ENCODE peak calls at places on chromosomes 7 and 10, in nine cellular contexts. L, A, Q, S, F, G, D, N and O are unnamed samples.
A peak's percentile ranks its signal among the peaks of the same experiment; 100 is the strongest.

GRCh38 chr10:128047337-128047736 is 78.9 kb downstream of the MKI67 start:
- DNase-seq in L (peak; percentile 94), S (no peak), A (peak; percentile 10), D (peak; percentile 66), Q (no peak), N (peak; percentile 92), G (peak; percentile 88), F (peak; percentile 65), O (peak; percentile 93)

GRCh38 chr7:37698271-37698670 is 14.7 kb downstream of the GPR141 start:
- DNase-seq in D (no peak), N (no peak), Q (no peak), G (no peak), S (no peak), L (no peak), F (no peak), A (no peak), O (no peak)

GRCh38 chr10:72322280-72323058 is 32.2 kb downstream of the DNAJB12 start:
- DNase-seq in D (no peak), G (peak; percentile 80), N (no peak), S (no peak), Q (no peak), F (no peak), A (peak; percentile 60), L (no peak), O (peak; percentile 82)

GRCh38 chr7:104969183-104969582 is 44.8 kb upstream of the KMT2E start:
- DNase-seq in D (no peak), Q (no peak), G (no peak), L (no peak), S (no peak), A (no peak), N (no peak), F (no peak), O (no peak)

GRCh38 chr7:19749658-19750057 is 23.8 kb downstream of the TMEM196 start:
- DNase-seq in S (no peak), Q (peak; percentile 4), G (no peak), F (no peak), A (no peak), L (no peak), D (no peak), N (no peak), O (no peak)

GRCh38 chr7:134714791-134715190 is 64.6 kb upstream of the CALD1 start:
- DNase-seq in L (no peak), N (no peak), S (no peak), G (no peak), A (no peak), D (no peak), F (no peak), Q (no peak), O (no peak)

GRCh38 chr10:22682237-22683192 is 31.9 kb downstream of the PIP4K2A start:
- DNase-seq in L (no peak), A (peak; percentile 53), S (no peak), N (peak; percentile 42), D (no peak), F (no peak), Q (peak; percentile 51), G (peak; percentile 15), O (peak; percentile 85)

GRCh38 chr7:158740657-158741293 is 36.2 kb upstream of the NCAPG2 start:
- DNase-seq in N (no peak), A (peak; percentile 80), S (no peak), G (no peak), Q (peak; percentile 91), D (no peak), F (no peak), L (no peak), O (no peak)

GRCh38 chr10:78350286-78350685 is 316.6 kb downstream of the RPS24 start:
- DNase-seq in S (no peak), Q (no peak), A (no peak), G (no peak), D (no peak), N (no peak), L (no peak), F (no peak), O (no peak)

GRCh38 chr7:92830047-92830446 is 6.3 kb downstream of the CDK6 start:
- DNase-seq in A (no peak), S (no peak), Q (no peak), G (no peak), L (no peak), D (no peak), F (no peak), N (no peak), O (no peak)

GRCh38 chr10:93152136-93152535 is 78.4 kb downstream of the CYP26A1 start:
- DNase-seq in L (no peak), G (no peak), Q (peak; percentile 11), A (no peak), S (peak; percentile 83), D (no peak), F (no peak), N (no peak), O (no peak)

GRCh38 chr10:73884017-73884416 is 9.7 kb upstream of the CAMK2G start:
- DNase-seq in Q (no peak), F (no peak), A (no peak), L (no peak), N (no peak), G (no peak), S (no peak), D (no peak), O (no peak)

GRCh38 chr7:14457567-14458453 is 444.7 kb downstream of the DGKB start:
- DNase-seq in G (peak; percentile 83), D (peak; percentile 69), F (peak; percentile 69), N (peak; percentile 67), S (peak; percentile 50), L (no peak), Q (peak; percentile 93), A (peak; percentile 76), O (peak; percentile 59)

GRCh38 chr10:103772096-103772845 is 83.1 kb downstream of the SH3PXD2A start:
- DNase-seq in N (peak; percentile 87), Q (peak; percentile 99), F (peak; percentile 87), S (peak; percentile 94), A (peak; percentile 36), D (peak; percentile 74), G (peak; percentile 62), L (no peak), O (peak; percentile 72)

GRCh38 chr10:106508920-106509319 is 655.6 kb downstream of the SORCS1 start:
- DNase-seq in L (no peak), G (no peak), S (no peak), A (no peak), N (no peak), Q (no peak), F (no peak), D (no peak), O (no peak)

GRCh38 chr7:112272921-112273561 is 66.5 kb downstream of the ZNF277 start:
- DNase-seq in N (peak; percentile 9), F (no peak), D (no peak), L (peak; percentile 56), Q (peak; percentile 9), A (no peak), S (no peak), G (no peak), O (peak; percentile 18)

DNA sequence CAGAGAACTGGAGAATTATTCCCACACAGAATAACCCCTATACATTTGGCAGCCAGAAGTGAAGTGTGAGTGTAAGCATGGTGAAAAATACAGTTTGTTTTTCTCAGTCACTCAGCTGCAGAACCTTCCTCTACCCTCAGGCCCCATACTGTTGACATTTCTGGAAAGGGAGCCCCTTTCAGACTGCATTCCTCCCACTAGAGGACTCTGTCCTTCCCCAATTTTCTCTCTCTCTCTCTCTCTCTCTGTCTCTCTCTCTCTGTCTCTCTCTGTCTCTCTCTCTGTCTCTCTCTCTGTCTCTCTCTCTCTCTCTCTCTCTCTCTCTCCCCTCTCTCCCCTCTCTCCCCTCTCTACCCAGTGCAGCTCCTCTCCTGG is 86.8 kb upstream of the STEAP1B start:
- DNase-seq in A (peak; percentile 46), F (no peak), N (no peak), L (no peak), Q (peak; percentile 78), G (no peak), S (no peak), D (no peak), O (no peak)
- TF ChIP-seq CTCF in A (peak; percentile 36), F (no peak), N (no peak), L (no peak), Q (peak; percentile 52), G (peak; percentile 21), S (peak; percentile 62), D (no peak), O (no peak)

DNA sequence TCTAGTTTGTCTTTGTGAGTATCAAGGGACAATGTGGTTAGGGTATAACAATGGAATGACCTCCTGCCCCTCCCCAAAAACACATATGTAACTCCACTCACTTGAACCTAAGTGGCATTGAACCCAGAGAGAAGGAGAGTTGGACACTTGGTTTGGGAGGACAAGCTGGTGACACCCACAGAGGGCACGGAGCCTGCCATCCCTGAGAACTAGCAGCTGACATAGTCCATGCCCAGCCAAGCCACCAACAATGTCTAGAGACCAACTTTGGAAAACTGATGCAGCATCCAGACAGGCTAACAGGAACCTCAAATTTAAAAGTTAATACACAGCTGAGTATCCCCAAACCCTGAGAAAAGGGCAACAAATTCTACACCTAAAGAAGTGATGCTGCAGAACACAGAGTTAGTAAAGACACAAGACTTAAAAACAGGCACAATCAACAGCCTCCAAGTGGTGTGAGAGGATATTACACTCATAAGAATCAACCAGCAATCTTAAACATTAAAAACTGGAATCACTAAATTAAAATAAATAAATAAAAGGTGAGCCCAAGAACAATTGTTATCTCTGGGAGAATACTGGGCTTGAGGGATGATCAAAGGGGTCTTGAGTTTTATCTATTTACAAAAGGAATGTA is 27.2 kb downstream of the NUDCD3 start:
- DNase-seq in S (no peak), F (no peak), L (no peak), Q (peak; percentile 26), D (no peak), G (no peak), N (no peak), A (peak; percentile 16), O (no peak)
- TF ChIP-seq CTCF in S (peak; percentile 25), F (no peak), L (no peak), Q (peak; percentile 16), D (peak; percentile 64), G (no peak), N (peak; percentile 24), A (peak; percentile 5), O (peak; percentile 60)

GRCh38 chr10:15898046-15898445 is 37.7 kb upstream of the MINDY3 start:
- DNase-seq in Q (peak; percentile 7), D (no peak), L (no peak), N (no peak), S (peak; percentile 11), F (no peak), A (peak; percentile 13), G (no peak), O (no peak)
- TF ChIP-seq CTCF in Q (peak; percentile 28), D (peak; percentile 83), L (peak; percentile 46), N (peak; percentile 15), S (no peak), F (no peak), A (no peak), G (no peak), O (peak; percentile 33)

DNA sequence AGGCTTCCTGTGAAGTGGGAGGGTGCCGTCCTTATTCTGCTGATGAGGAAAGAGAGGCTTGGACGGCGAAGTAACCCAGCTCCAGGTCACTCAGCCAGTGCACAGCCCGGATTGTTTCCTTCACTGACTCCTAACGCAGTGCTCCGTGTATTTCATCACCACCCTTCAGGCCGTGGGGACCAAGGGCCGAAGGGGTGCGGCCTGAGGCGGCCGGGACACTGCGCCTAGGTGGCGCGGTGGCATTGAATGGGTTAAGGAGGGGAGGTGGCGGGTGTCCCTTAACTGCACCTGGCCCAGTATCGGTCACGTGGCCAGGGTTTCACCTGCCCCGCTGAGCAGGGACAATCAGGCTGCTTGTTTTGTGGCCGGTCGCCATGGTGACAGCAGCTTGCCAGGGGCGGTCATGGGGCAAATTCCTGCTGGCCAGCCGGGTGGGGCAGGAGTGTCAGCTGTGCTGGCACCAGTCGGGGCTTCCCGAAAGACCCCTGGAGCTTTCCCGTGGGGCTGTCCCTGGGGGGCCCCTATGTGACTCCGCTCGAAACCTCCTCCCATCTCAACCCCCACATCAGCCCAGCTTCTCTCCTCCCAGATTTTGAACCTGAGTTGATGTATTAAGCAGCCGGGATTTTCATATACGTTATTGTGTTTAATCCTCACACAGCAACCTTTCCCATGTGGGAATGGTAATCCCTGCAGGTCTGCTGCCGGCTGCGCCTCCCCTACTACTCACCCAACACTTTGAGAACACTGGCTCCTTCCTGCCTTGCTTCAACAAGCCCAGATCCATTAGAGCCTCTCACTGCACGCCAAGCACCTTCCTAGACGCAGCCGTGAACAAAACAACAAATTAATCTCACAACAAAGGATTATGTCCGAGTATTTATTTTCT is 4.4 kb upstream of the ABHD11 start:
- DNase-seq in A (peak; percentile 61), Q (no peak), G (peak; percentile 96), S (no peak), N (peak; percentile 97), F (peak; percentile 99), D (peak; percentile 64), L (no peak), O (no peak)
- TF ChIP-seq CTCF in A (no peak), Q (no peak), G (no peak), S (no peak), N (no peak), F (no peak), D (no peak), L (no peak), O (no peak)